ENCODE peak calls at places on chromosomes 7 and 10, in six cellular contexts. One of them, this sample, is unnamed. For H3K4me1, the result is how much of the 10 kb centered on the place peaks cover.

GRCh38 chr7:40765633-40766032 is 630.8 kb downstream of the SUGCT start:
- DNase-seq in H9: no peak
- DNase-seq in H1: no peak
- DNase-seq in trophoblast cell: no peak
- DNase-seq in neuronal stem cell: no peak
- DNase-seq in mesenchymal stem cell: no peak
- DNase-seq in this sample: no peak

GRCh38 chr7:16348251-16348650 is 73.1 kb downstream of the CRPPA start:
- DNase-seq in H1: no peak
- DNase-seq in H9: no peak
- DNase-seq in neuronal stem cell: no peak
- DNase-seq in trophoblast cell: no peak
- DNase-seq in mesenchymal stem cell: no peak
- DNase-seq in this sample: no peak

GRCh38 chr10:97731346-97732051 is 5.4 kb upstream of the ZFYVE27 start:
- DNase-seq in neuronal stem cell: peak
- DNase-seq in trophoblast cell: peak
- DNase-seq in H1: no peak
- DNase-seq in mesenchymal stem cell: peak
- DNase-seq in H9: peak
- DNase-seq in this sample: peak

GRCh38 chr10:78742730-78743615 is 325.8 kb upstream of the ZMIZ1 start:
- DNase-seq in mesenchymal stem cell: peak
- DNase-seq in neuronal stem cell: no peak
- DNase-seq in H1: no peak
- DNase-seq in H9: no peak
- DNase-seq in trophoblast cell: no peak
- DNase-seq in this sample: no peak

GRCh38 chr10:123573236-123574147 is 92.7 kb upstream of the GPR26 start:
- DNase-seq in H9: peak
- DNase-seq in neuronal stem cell: peak
- DNase-seq in H1: peak
- DNase-seq in trophoblast cell: peak
- DNase-seq in mesenchymal stem cell: no peak
- DNase-seq in this sample: no peak

GRCh38 chr10:93384006-93384405 is 98.1 kb downstream of the MYOF start:
- DNase-seq in neuronal stem cell: no peak
- DNase-seq in trophoblast cell: peak
- DNase-seq in mesenchymal stem cell: no peak
- DNase-seq in H9: peak
- DNase-seq in H1: no peak
- DNase-seq in this sample: no peak

GRCh38 chr10:29329420-29329819 is 40.5 kb downstream of the LYZL1 start:
- DNase-seq in H9: no peak
- DNase-seq in neuronal stem cell: no peak
- DNase-seq in mesenchymal stem cell: peak
- DNase-seq in trophoblast cell: peak
- DNase-seq in H1: no peak
- DNase-seq in this sample: peak

GRCh38 chr7:3605222-3605621 is 304.2 kb downstream of the SDK1 start:
- DNase-seq in neuronal stem cell: no peak
- DNase-seq in mesenchymal stem cell: peak
- DNase-seq in H1: no peak
- DNase-seq in H9: no peak
- DNase-seq in trophoblast cell: no peak
- DNase-seq in this sample: peak

GRCh38 chr7:140719711-140720110 is 23.2 kb downstream of the NDUFB2 start:
- DNase-seq in H1: no peak
- DNase-seq in mesenchymal stem cell: no peak
- DNase-seq in neuronal stem cell: no peak
- DNase-seq in H9: no peak
- DNase-seq in trophoblast cell: no peak
- DNase-seq in this sample: peak

GRCh38 chr7:159128767-159129166 is 15.9 kb downstream of the VIPR2 start:
- DNase-seq in H1: no peak
- DNase-seq in neuronal stem cell: no peak
- DNase-seq in H9: peak
- DNase-seq in mesenchymal stem cell: no peak
- DNase-seq in trophoblast cell: no peak
- DNase-seq in this sample: no peak

GRCh38 chr10:13773043-13773442 is 186.3 kb downstream of the PRPF18 start:
- DNase-seq in trophoblast cell: peak
- DNase-seq in mesenchymal stem cell: no peak
- DNase-seq in H1: no peak
- DNase-seq in neuronal stem cell: no peak
- DNase-seq in H9: no peak
- DNase-seq in this sample: no peak

GRCh38 chr7:130930260-130930659 is 196.3 kb upstream of the KLF14 start:
- DNase-seq in neuronal stem cell: no peak
- DNase-seq in trophoblast cell: no peak
- DNase-seq in mesenchymal stem cell: no peak
- DNase-seq in H1: no peak
- DNase-seq in H9: no peak
- DNase-seq in this sample: peak

GRCh38 chr7:37193087-37193774 is 255.4 kb downstream of the ELMO1 start:
- DNase-seq in neuronal stem cell: no peak
- DNase-seq in H9: no peak
- DNase-seq in H1: no peak
- DNase-seq in mesenchymal stem cell: peak
- DNase-seq in trophoblast cell: no peak
- DNase-seq in this sample: no peak

GRCh38 chr10:5089869-5090268 is 4.3 kb upstream of the AKR1C3 start:
- DNase-seq in H9: peak
- DNase-seq in mesenchymal stem cell: peak
- DNase-seq in neuronal stem cell: no peak
- DNase-seq in H1: no peak
- DNase-seq in trophoblast cell: no peak
- DNase-seq in this sample: peak

GRCh38 chr10:109247819-109248218 is 675.5 kb downstream of the XPNPEP1 start:
- DNase-seq in neuronal stem cell: no peak
- DNase-seq in H1: no peak
- DNase-seq in trophoblast cell: no peak
- DNase-seq in mesenchymal stem cell: no peak
- DNase-seq in H9: no peak
- DNase-seq in this sample: no peak

GRCh38 chr10:35910234-35910633 is 268.1 kb upstream of the FZD8 start:
- DNase-seq in neuronal stem cell: no peak
- DNase-seq in H1: no peak
- DNase-seq in trophoblast cell: peak
- DNase-seq in H9: no peak
- DNase-seq in mesenchymal stem cell: peak
- DNase-seq in this sample: peak

GRCh38 chr10:79983286-79983909 is 34.5 kb upstream of the SFTPD start:
- DNase-seq in neuronal stem cell: no peak
- DNase-seq in trophoblast cell: no peak
- DNase-seq in H1: no peak
- DNase-seq in mesenchymal stem cell: no peak
- DNase-seq in H9: peak
- DNase-seq in this sample: no peak

GRCh38 chr7:97078023-97078988 is 39.2 kb upstream of the SDHAF3 start:
- DNase-seq in H1: no peak
- DNase-seq in H9: no peak
- DNase-seq in trophoblast cell: no peak
- DNase-seq in neuronal stem cell: no peak
- DNase-seq in mesenchymal stem cell: no peak
- DNase-seq in this sample: no peak

GRCh38 chr10:126090911-126091728 is 194.8 kb downstream of the FANK1 start:
- DNase-seq in mesenchymal stem cell: peak
- DNase-seq in neuronal stem cell: no peak
- DNase-seq in H9: no peak
- DNase-seq in H1: no peak
- DNase-seq in trophoblast cell: no peak
- DNase-seq in this sample: peak

GRCh38 chr7:76333388-76334101 is 25.2 kb downstream of the YWHAG start:
- DNase-seq in trophoblast cell: peak
- DNase-seq in H1: no peak
- DNase-seq in neuronal stem cell: no peak
- DNase-seq in mesenchymal stem cell: peak
- DNase-seq in H9: no peak
- DNase-seq in this sample: no peak

GRCh38 chr10:123838596-123839310 is 52.9 kb downstream of the CPXM2 start:
- DNase-seq in mesenchymal stem cell: no peak
- DNase-seq in H1: no peak
- DNase-seq in trophoblast cell: no peak
- DNase-seq in H9: no peak
- DNase-seq in neuronal stem cell: no peak
- DNase-seq in this sample: no peak

GRCh38 chr10:107553470-107553869 is 389.0 kb upstream of the SORCS1 start:
- DNase-seq in trophoblast cell: no peak
- DNase-seq in mesenchymal stem cell: peak
- DNase-seq in H1: no peak
- DNase-seq in neuronal stem cell: no peak
- DNase-seq in H9: no peak
- DNase-seq in this sample: peak

GRCh38 chr7:29193316-29194205 is 1.0 kb upstream of the CHN2 start:
- DNase-seq in neuronal stem cell: peak
- DNase-seq in H1: no peak
- DNase-seq in H9: peak
- DNase-seq in trophoblast cell: peak
- DNase-seq in mesenchymal stem cell: no peak
- DNase-seq in this sample: no peak

GRCh38 chr10:34858003-34858402 is 42.9 kb upstream of the PARD3 start:
- DNase-seq in neuronal stem cell: no peak
- DNase-seq in trophoblast cell: peak
- DNase-seq in H9: no peak
- DNase-seq in mesenchymal stem cell: no peak
- DNase-seq in H1: no peak
- DNase-seq in this sample: no peak

GRCh38 chr7:95632609-95633008 is 36.3 kb upstream of the PDK4 start:
- DNase-seq in neuronal stem cell: no peak
- DNase-seq in mesenchymal stem cell: no peak
- DNase-seq in H9: no peak
- DNase-seq in H1: no peak
- DNase-seq in trophoblast cell: no peak
- DNase-seq in this sample: peak

GRCh38 chr7:47484457-47484856 is 97.5 kb downstream of the TNS3 start:
- DNase-seq in H1: no peak
- DNase-seq in trophoblast cell: no peak
- DNase-seq in H9: no peak
- DNase-seq in mesenchymal stem cell: no peak
- DNase-seq in neuronal stem cell: no peak
- DNase-seq in this sample: no peak
- H3K4me1 ChIP-seq in H1: under half
- H3K4me1 ChIP-seq in trophoblast cell: half or more
- H3K4me1 ChIP-seq in H9: under half
- H3K4me1 ChIP-seq in mesenchymal stem cell: under half
- H3K4me1 ChIP-seq in neuronal stem cell: under half
- H3K4me1 ChIP-seq in this sample: under half

GRCh38 chr7:55476071-55476803 is 96.1 kb downstream of the VOPP1 start:
- DNase-seq in H9: no peak
- DNase-seq in neuronal stem cell: no peak
- DNase-seq in mesenchymal stem cell: no peak
- DNase-seq in H1: no peak
- DNase-seq in trophoblast cell: peak
- DNase-seq in this sample: peak

GRCh38 chr7:55474944-55475911 is 97.1 kb downstream of the VOPP1 start:
- DNase-seq in trophoblast cell: no peak
- DNase-seq in mesenchymal stem cell: no peak
- DNase-seq in H1: no peak
- DNase-seq in H9: peak
- DNase-seq in neuronal stem cell: no peak
- DNase-seq in this sample: no peak

GRCh38 chr7:55473935-55474334 is 98.4 kb downstream of the VOPP1 start:
- DNase-seq in mesenchymal stem cell: no peak
- DNase-seq in H1: no peak
- DNase-seq in trophoblast cell: no peak
- DNase-seq in H9: no peak
- DNase-seq in neuronal stem cell: no peak
- DNase-seq in this sample: no peak

GRCh38 chr7:55469721-55470120 is 102.6 kb downstream of the VOPP1 start:
- DNase-seq in H9: no peak
- DNase-seq in H1: no peak
- DNase-seq in neuronal stem cell: no peak
- DNase-seq in trophoblast cell: no peak
- DNase-seq in mesenchymal stem cell: no peak
- DNase-seq in this sample: no peak

DNA sequence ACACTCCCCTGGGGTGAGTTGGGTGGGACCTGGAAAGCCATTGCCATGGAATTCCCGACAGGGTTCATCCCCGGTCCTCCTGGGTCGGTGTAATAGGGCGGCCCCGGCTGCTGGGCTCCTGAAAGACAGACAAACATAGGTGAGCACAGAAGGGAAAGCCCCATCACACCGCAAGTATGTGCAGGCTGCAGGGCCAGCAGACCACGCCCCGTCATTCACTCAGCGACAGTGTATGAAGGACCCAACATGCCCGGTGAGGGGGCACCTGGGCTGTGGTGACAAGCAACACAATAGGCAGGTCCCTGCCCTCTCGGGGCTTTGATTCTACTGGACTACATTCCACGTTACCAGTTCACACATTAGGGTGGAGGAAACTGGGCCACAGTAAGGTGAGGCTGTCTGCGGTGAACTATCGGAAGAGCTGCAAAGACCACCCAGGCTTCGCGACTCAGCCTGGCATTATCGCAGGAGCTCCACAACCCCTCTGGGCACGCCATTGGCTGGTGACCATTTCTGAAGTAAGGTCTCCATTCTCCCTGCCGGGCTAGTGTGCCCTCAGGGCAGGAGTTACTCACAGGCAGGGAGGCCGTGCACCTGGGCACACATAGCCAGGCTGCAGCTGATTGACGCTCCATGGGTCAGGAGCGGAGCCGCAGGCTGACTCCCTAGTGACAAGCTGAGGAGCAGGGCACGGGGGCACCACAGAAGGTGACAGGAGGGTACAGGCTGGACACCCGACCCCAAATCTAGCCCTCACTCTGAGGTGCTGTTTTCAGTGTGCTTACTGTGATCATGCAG is 99.2 kb downstream of the VOPP1 start:
- DNase-seq in H9: peak
- DNase-seq in neuronal stem cell: no peak
- DNase-seq in mesenchymal stem cell: no peak
- DNase-seq in trophoblast cell: peak
- DNase-seq in H1: no peak
- DNase-seq in this sample: no peak
- H3K14ac ChIP-seq in H9: no peak
- H3K14ac ChIP-seq in neuronal stem cell: no peak
- H3K14ac ChIP-seq in mesenchymal stem cell: no peak
- H3K14ac ChIP-seq in trophoblast cell: no peak
- H3K14ac ChIP-seq in H1: no peak
- H3K14ac ChIP-seq in this sample: no peak

DNA sequence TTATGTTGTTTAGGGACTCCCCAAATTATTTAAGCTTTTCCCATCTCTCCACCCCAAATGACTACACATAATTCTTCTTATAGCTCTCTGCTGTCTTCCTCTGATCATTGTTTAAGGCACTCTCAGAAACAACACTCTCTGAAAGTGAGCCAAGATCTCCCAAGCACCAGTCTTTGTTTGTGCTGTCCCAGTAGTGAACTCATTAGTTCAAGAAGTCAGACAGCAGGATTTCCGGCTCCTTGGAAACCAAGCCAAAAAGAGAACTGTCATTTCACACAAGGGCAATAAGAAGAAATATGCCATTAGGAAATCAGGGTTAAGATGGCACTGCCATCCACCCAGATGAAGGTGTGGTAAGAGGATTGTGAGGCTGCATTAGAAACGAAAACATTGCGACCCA is 83.1 kb downstream of the FZD1 start:
- DNase-seq in mesenchymal stem cell: peak
- DNase-seq in trophoblast cell: no peak
- DNase-seq in H1: no peak
- DNase-seq in H9: no peak
- DNase-seq in neuronal stem cell: no peak
- DNase-seq in this sample: peak
- H3K4me1 ChIP-seq in mesenchymal stem cell: under half
- H3K4me1 ChIP-seq in trophoblast cell: under half
- H3K4me1 ChIP-seq in H1: under half
- H3K4me1 ChIP-seq in H9: under half
- H3K4me1 ChIP-seq in neuronal stem cell: under half
- H3K4me1 ChIP-seq in this sample: under half

GRCh38 chr7:5303061-5303460 is 20.3 kb downstream of the SLC29A4 start:
- DNase-seq in mesenchymal stem cell: no peak
- DNase-seq in H1: no peak
- DNase-seq in trophoblast cell: peak
- DNase-seq in H9: no peak
- DNase-seq in neuronal stem cell: no peak
- DNase-seq in this sample: no peak
- H3K14ac ChIP-seq in mesenchymal stem cell: no peak
- H3K14ac ChIP-seq in H1: no peak
- H3K14ac ChIP-seq in trophoblast cell: no peak
- H3K14ac ChIP-seq in H9: no peak
- H3K14ac ChIP-seq in neuronal stem cell: no peak
- H3K14ac ChIP-seq in this sample: no peak

This sample was measured in IMR-90.